ENCODE peak calls at places on chromosomes 2 and 18, in eight cellular contexts. One of them, this sample, is unnamed.

GRCh38 chr18:12597775-12598174 is 60.1 kb downstream of the SPIRE1 start:
- DNase-seq in fibroblast of lung: peak
- DNase-seq in coronary artery: peak
- DNase-seq in WTC11: no peak
- DNase-seq in GM10248: no peak
- DNase-seq in psoas muscle: no peak
- DNase-seq in tibial nerve: peak
- DNase-seq in HCT116: peak
- DNase-seq in this sample: no peak

GRCh38 chr18:55161966-55162365 is 202.7 kb upstream of the CCDC68 start:
- DNase-seq in fibroblast of lung: peak
- DNase-seq in coronary artery: no peak
- DNase-seq in psoas muscle: no peak
- DNase-seq in GM10248: no peak
- DNase-seq in tibial nerve: no peak
- DNase-seq in HCT116: no peak
- DNase-seq in WTC11: no peak
- DNase-seq in this sample: no peak

GRCh38 chr2:167140767-167141166 is 252.5 kb downstream of the XIRP2 start:
- DNase-seq in GM10248: no peak
- DNase-seq in HCT116: peak
- DNase-seq in psoas muscle: no peak
- DNase-seq in fibroblast of lung: peak
- DNase-seq in WTC11: no peak
- DNase-seq in coronary artery: no peak
- DNase-seq in tibial nerve: no peak
- DNase-seq in this sample: no peak

GRCh38 chr2:191680639-191681038 is 2.7 kb downstream of the NABP1 start:
- DNase-seq in WTC11: no peak
- DNase-seq in GM10248: no peak
- DNase-seq in tibial nerve: no peak
- DNase-seq in psoas muscle: no peak
- DNase-seq in HCT116: no peak
- DNase-seq in fibroblast of lung: no peak
- DNase-seq in coronary artery: no peak
- DNase-seq in this sample: no peak

GRCh38 chr18:33755918-33756590 is 178.0 kb downstream of the ASXL3 start:
- DNase-seq in tibial nerve: no peak
- DNase-seq in fibroblast of lung: peak
- DNase-seq in psoas muscle: no peak
- DNase-seq in WTC11: no peak
- DNase-seq in coronary artery: no peak
- DNase-seq in HCT116: no peak
- DNase-seq in GM10248: no peak
- DNase-seq in this sample: no peak

GRCh38 chr18:44090453-44090852 is 590.2 kb upstream of the SETBP1 start:
- DNase-seq in GM10248: no peak
- DNase-seq in psoas muscle: no peak
- DNase-seq in HCT116: no peak
- DNase-seq in WTC11: no peak
- DNase-seq in tibial nerve: no peak
- DNase-seq in fibroblast of lung: no peak
- DNase-seq in coronary artery: no peak
- DNase-seq in this sample: no peak

GRCh38 chr2:76491503-76491902 is 780.8 kb upstream of the GCFC2 start:
- DNase-seq in psoas muscle: no peak
- DNase-seq in fibroblast of lung: no peak
- DNase-seq in coronary artery: no peak
- DNase-seq in GM10248: no peak
- DNase-seq in WTC11: no peak
- DNase-seq in tibial nerve: no peak
- DNase-seq in HCT116: no peak
- DNase-seq in this sample: no peak

GRCh38 chr18:46424898-46425297 is 232.1 kb downstream of the LOXHD1 start:
- DNase-seq in WTC11: peak
- DNase-seq in coronary artery: no peak
- DNase-seq in GM10248: no peak
- DNase-seq in HCT116: no peak
- DNase-seq in fibroblast of lung: no peak
- DNase-seq in psoas muscle: no peak
- DNase-seq in tibial nerve: no peak
- DNase-seq in this sample: no peak

GRCh38 chr2:29634918-29635317 is 286.5 kb downstream of the ALK start:
- DNase-seq in GM10248: no peak
- DNase-seq in fibroblast of lung: no peak
- DNase-seq in HCT116: no peak
- DNase-seq in coronary artery: no peak
- DNase-seq in psoas muscle: no peak
- DNase-seq in tibial nerve: no peak
- DNase-seq in WTC11: no peak
- DNase-seq in this sample: no peak

GRCh38 chr2:48016620-48017019 is 110.3 kb upstream of the FBXO11 start:
- DNase-seq in psoas muscle: no peak
- DNase-seq in fibroblast of lung: no peak
- DNase-seq in tibial nerve: no peak
- DNase-seq in coronary artery: no peak
- DNase-seq in HCT116: peak
- DNase-seq in WTC11: peak
- DNase-seq in GM10248: no peak
- DNase-seq in this sample: no peak

GRCh38 chr2:191889924-191890323 is 43.0 kb upstream of the CAVIN2 start:
- DNase-seq in fibroblast of lung: no peak
- DNase-seq in psoas muscle: no peak
- DNase-seq in HCT116: no peak
- DNase-seq in tibial nerve: no peak
- DNase-seq in coronary artery: no peak
- DNase-seq in WTC11: no peak
- DNase-seq in GM10248: no peak
- DNase-seq in this sample: no peak

GRCh38 chr18:12347895-12348294 is 29.1 kb downstream of the AFG3L2 start:
- DNase-seq in psoas muscle: no peak
- DNase-seq in GM10248: no peak
- DNase-seq in tibial nerve: no peak
- DNase-seq in HCT116: no peak
- DNase-seq in coronary artery: no peak
- DNase-seq in fibroblast of lung: no peak
- DNase-seq in WTC11: no peak
- DNase-seq in this sample: no peak

GRCh38 chr2:158676295-158676694 is 118.8 kb upstream of the DAPL1 start:
- DNase-seq in coronary artery: no peak
- DNase-seq in fibroblast of lung: no peak
- DNase-seq in GM10248: no peak
- DNase-seq in psoas muscle: no peak
- DNase-seq in HCT116: no peak
- DNase-seq in WTC11: no peak
- DNase-seq in tibial nerve: no peak
- DNase-seq in this sample: no peak
- TF ChIP-seq CTCF in coronary artery: no peak
- TF ChIP-seq CTCF in fibroblast of lung: no peak
- TF ChIP-seq CTCF in GM10248: no peak
- TF ChIP-seq CTCF in psoas muscle: no peak
- TF ChIP-seq CTCF in HCT116: no peak
- TF ChIP-seq CTCF in WTC11: no peak
- TF ChIP-seq CTCF in tibial nerve: no peak
- TF ChIP-seq CTCF in this sample: no peak

DNA sequence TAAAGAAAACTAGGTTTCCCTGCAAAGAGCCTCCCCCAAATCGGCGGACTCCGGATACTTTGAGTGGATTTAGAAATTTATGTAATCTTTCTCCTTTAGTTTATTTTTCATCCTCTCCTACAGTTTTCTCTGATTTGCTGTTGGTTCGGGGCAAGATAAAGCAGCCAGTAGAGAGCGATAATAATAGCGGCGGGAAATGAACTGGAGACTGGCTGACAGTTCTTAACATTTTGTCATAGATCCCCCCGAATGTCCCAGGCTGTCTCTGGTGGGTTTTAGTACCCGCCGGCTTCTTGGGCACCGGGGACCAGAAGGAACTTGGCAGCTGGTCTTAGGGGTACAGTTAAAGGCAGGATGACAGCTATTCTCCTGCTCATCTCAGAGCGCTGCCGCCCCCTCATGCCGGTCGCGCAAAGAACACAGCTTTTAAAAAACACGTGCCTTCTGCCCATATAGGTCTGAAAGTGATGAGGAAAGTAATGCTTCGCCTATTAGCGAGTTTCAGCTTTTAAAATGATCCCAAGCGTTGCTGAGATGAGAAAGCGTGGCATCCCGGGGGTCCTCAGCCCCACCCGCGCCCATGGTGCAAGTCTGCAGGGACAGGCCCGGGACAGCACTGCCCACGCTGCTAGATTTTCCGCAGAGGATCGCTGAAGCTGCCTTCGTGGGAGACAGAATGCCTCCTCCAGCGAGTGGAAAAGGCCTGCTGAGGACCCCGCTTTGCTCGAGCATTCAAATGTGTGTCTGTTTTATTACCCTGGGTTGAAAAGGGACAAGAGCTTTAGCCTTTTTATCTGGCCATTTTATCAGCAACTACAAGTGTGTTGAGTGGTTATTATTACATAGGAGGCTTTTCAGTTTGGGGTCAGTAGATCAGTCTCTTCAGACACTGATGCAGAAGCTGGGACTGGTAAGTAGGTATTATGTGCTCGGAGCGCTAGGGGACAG is 3.8 kb downstream of the ONECUT2 start:
- DNase-seq in fibroblast of lung: no peak
- DNase-seq in HCT116: no peak
- DNase-seq in coronary artery: no peak
- DNase-seq in psoas muscle: no peak
- DNase-seq in GM10248: peak
- DNase-seq in WTC11: no peak
- DNase-seq in tibial nerve: no peak
- DNase-seq in this sample: peak
- TF ChIP-seq CTCF in fibroblast of lung: no peak
- TF ChIP-seq CTCF in HCT116: no peak
- TF ChIP-seq CTCF in coronary artery: no peak
- TF ChIP-seq CTCF in psoas muscle: no peak
- TF ChIP-seq CTCF in GM10248: peak
- TF ChIP-seq CTCF in WTC11: no peak
- TF ChIP-seq CTCF in tibial nerve: no peak
- TF ChIP-seq CTCF in this sample: peak

DNA sequence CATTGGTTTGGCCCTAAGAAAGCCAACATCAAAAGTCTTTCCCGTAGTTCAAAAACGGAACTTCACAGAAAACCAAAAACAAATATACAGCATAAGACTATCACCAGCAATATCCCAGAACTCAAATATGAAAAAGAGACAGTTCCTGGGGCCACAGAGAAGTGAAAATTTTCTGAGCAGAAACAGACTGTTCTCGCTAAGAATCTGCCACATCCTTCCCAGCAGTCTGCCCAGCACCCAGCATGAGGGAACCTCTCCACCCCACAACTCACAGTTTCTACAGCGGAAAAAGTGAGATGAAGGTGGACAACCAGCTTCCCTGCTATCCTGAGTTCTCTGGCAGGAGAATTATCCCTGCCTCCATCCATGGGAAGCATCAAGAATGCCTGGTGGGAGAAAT is 26.7 kb upstream of the TMEM163 start:
- DNase-seq in HCT116: no peak
- DNase-seq in GM10248: no peak
- DNase-seq in fibroblast of lung: no peak
- DNase-seq in WTC11: no peak
- DNase-seq in tibial nerve: no peak
- DNase-seq in psoas muscle: no peak
- DNase-seq in coronary artery: no peak
- DNase-seq in this sample: no peak
- TF ChIP-seq CTCF in HCT116: no peak
- TF ChIP-seq CTCF in GM10248: no peak
- TF ChIP-seq CTCF in fibroblast of lung: no peak
- TF ChIP-seq CTCF in WTC11: no peak
- TF ChIP-seq CTCF in tibial nerve: no peak
- TF ChIP-seq CTCF in psoas muscle: no peak
- TF ChIP-seq CTCF in coronary artery: no peak
- TF ChIP-seq CTCF in this sample: no peak

DNA sequence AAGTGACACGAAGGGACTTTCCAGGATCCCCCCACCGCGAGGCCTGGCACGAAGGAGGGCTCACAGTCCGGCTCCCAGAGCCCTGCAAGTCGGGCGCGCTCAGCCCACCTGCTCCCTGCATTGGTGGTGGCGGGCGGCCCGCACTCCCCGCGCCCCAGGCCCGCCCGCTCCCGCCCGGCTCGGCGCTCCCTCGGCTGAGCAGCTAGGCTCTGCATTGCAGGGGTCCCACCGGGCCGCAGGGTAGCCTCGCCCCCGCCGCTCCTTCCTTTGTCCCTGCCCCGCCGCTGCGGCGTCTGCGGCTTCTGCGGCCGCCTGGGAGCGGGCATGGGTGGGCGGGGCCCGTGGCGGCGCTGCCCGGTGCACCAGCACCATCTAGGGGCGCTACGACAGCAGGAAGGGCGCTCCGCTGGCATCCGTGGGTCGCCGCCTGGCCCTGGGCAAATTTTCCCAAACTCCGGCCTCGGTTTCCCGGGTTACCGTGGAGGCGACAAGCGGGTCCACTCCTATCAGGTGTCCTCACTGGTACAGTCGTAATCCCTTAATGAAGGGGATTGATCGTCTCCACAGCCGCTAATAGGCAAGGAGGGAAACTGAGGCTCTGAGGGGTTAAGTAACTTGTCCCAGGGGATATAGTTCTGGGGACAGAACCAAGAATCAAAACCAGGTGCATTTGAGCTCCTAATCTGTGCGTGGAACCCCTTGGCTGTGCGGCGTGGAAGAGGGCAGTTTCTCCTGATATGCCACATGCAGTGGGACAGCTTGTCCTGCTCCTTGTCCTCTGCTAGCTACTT is 157.4 kb downstream of the CYRIA start:
- DNase-seq in tibial nerve: no peak
- DNase-seq in psoas muscle: peak
- DNase-seq in WTC11: peak
- DNase-seq in fibroblast of lung: peak
- DNase-seq in GM10248: peak
- DNase-seq in coronary artery: no peak
- DNase-seq in HCT116: no peak
- DNase-seq in this sample: peak
- TF ChIP-seq CTCF in tibial nerve: peak
- TF ChIP-seq CTCF in psoas muscle: peak
- TF ChIP-seq CTCF in WTC11: peak
- TF ChIP-seq CTCF in fibroblast of lung: peak
- TF ChIP-seq CTCF in GM10248: peak
- TF ChIP-seq CTCF in coronary artery: peak
- TF ChIP-seq CTCF in HCT116: peak
- TF ChIP-seq CTCF in this sample: peak

DNA sequence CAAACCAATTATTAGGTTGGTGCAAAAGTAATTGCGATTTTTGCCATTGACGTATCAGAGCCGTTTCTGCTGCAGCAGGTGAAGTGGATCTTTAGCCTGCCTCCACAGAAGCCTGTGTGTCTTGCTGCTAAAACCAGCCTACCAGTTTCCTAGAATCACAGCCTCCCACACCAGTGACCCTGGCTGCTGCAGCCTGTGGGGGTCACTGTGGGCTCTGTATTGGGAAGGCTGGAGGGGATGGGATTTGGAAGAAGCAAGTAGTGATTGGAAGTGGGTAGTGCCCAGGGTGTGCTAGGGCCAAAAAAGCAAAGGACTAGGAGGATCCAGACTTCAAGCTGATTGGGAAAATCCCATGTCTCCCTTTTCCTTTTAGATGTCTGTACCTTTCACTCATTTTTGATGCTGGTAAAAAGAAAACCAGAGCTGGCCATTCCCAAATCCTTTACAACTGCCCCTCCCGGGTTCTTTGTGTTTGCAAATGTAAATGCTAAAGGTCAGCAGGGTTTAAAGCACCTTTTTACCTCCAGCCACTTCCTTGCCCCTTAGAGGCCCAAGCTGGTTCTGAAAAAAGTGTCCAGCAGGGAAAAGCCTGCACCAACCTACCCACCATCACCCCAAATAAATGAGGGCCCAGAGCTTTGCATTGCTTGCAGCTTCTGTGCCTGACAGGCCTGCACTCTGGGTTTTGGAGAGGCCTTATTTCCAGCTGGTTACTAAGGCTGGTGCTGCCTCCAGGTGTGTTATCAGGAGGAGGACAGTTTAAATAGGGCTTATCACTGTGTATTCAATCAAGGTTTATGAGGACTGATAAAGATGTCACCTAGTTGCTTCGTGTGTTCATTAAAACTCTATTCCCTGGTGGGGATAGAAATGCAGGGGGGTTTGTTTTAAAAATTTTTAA is 172.0 kb downstream of the MIB1 start:
- DNase-seq in coronary artery: no peak
- DNase-seq in tibial nerve: no peak
- DNase-seq in WTC11: no peak
- DNase-seq in fibroblast of lung: no peak
- DNase-seq in GM10248: no peak
- DNase-seq in HCT116: no peak
- DNase-seq in psoas muscle: no peak
- DNase-seq in this sample: no peak
- TF ChIP-seq CTCF in coronary artery: no peak
- TF ChIP-seq CTCF in tibial nerve: no peak
- TF ChIP-seq CTCF in WTC11: no peak
- TF ChIP-seq CTCF in fibroblast of lung: no peak
- TF ChIP-seq CTCF in GM10248: no peak
- TF ChIP-seq CTCF in HCT116: peak
- TF ChIP-seq CTCF in psoas muscle: no peak
- TF ChIP-seq CTCF in this sample: no peak

This sample was measured in D721Med.